ENCODE peak calls at places on chromosomes 7 and 10, in five cellular contexts. One of them, this sample, is unnamed.
A peak's percentile ranks its signal among the peaks of the same experiment; 100 is the strongest.

GRCh38 chr7:10672186-10672585 is 301.5 kb upstream of the PHF14 start:
- DNase-seq in suprapubic skin: no peak
- DNase-seq in GM12865: no peak
- DNase-seq in hepatocyte: no peak
- DNase-seq in cardiac fibroblast: no peak
- DNase-seq in this sample: no peak

GRCh38 chr7:95511716-95512260 is 26.0 kb downstream of the ASB4 start:
- DNase-seq in cardiac fibroblast: peak; percentile 85
- DNase-seq in hepatocyte: peak; percentile 84
- DNase-seq in GM12865: peak; percentile 82
- DNase-seq in suprapubic skin: peak; percentile 82
- DNase-seq in this sample: peak; percentile 83

GRCh38 chr7:115097175-115097671 is 175.3 kb downstream of the MDFIC start:
- DNase-seq in GM12865: no peak
- DNase-seq in suprapubic skin: no peak
- DNase-seq in hepatocyte: no peak
- DNase-seq in cardiac fibroblast: peak; percentile 73
- DNase-seq in this sample: no peak

GRCh38 chr7:44755698-44756627 is 7.3 kb downstream of the ZMIZ2 start:
- DNase-seq in hepatocyte: no peak
- DNase-seq in cardiac fibroblast: no peak
- DNase-seq in GM12865: no peak
- DNase-seq in suprapubic skin: no peak
- DNase-seq in this sample: no peak

GRCh38 chr7:129975309-129975708 is 22.5 kb upstream of the UBE2H start:
- DNase-seq in cardiac fibroblast: no peak
- DNase-seq in suprapubic skin: no peak
- DNase-seq in hepatocyte: no peak
- DNase-seq in GM12865: no peak
- DNase-seq in this sample: no peak

GRCh38 chr10:92732958-92733357 is 43.2 kb downstream of the HHEX start:
- DNase-seq in cardiac fibroblast: no peak
- DNase-seq in GM12865: no peak
- DNase-seq in hepatocyte: no peak
- DNase-seq in suprapubic skin: peak; percentile 50
- DNase-seq in this sample: no peak

GRCh38 chr10:90779573-90779972 is 78.3 kb downstream of the HTR7 start:
- DNase-seq in GM12865: peak; percentile 22
- DNase-seq in suprapubic skin: no peak
- DNase-seq in cardiac fibroblast: peak; percentile 50
- DNase-seq in hepatocyte: no peak
- DNase-seq in this sample: no peak

GRCh38 chr7:51090411-51090810 is 226.2 kb downstream of the COBL start:
- DNase-seq in suprapubic skin: no peak
- DNase-seq in hepatocyte: no peak
- DNase-seq in GM12865: no peak
- DNase-seq in cardiac fibroblast: peak; percentile 73
- DNase-seq in this sample: no peak

GRCh38 chr10:24234784-24235183 is 25.8 kb downstream of the KIAA1217 start:
- DNase-seq in suprapubic skin: no peak
- DNase-seq in hepatocyte: no peak
- DNase-seq in cardiac fibroblast: no peak
- DNase-seq in GM12865: no peak
- DNase-seq in this sample: no peak

GRCh38 chr7:149769915-149770314 is 3.5 kb downstream of the ZNF467 start:
- DNase-seq in cardiac fibroblast: no peak
- DNase-seq in GM12865: no peak
- DNase-seq in hepatocyte: no peak
- DNase-seq in suprapubic skin: no peak
- DNase-seq in this sample: no peak

DNA sequence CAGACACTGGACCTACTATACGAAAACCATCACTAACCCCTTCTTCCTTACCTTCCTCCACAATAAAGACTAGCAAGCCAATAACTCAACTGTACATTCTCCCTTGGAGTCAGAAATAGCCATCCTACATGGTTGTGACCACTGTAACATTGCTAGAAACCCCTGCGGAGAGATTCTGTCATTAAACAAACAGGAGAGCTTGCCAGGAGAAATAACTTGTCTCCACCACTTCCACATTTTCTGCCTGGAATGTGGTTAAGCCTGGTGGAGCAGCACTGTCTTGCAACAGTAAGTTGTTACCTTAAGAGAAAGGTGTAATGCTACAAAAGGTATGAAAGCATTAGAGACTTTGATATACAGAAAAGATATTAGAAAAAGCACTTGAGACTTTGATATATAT is 45.8 kb downstream of the THSD7A start:
- DNase-seq in hepatocyte: no peak
- DNase-seq in suprapubic skin: no peak
- DNase-seq in GM12865: no peak
- DNase-seq in cardiac fibroblast: peak; percentile 56
- DNase-seq in this sample: no peak
- TF ChIP-seq CTCF in hepatocyte: no peak
- TF ChIP-seq CTCF in suprapubic skin: no peak
- TF ChIP-seq CTCF in GM12865: no peak
- TF ChIP-seq CTCF in cardiac fibroblast: no peak
- TF ChIP-seq CTCF in this sample: no peak

GRCh38 chr10:17290226-17290625 is 62.2 kb downstream of the VIM start:
- DNase-seq in cardiac fibroblast: peak; percentile 22
- DNase-seq in hepatocyte: no peak
- DNase-seq in suprapubic skin: no peak
- DNase-seq in GM12865: peak; percentile 4
- DNase-seq in this sample: no peak
- TF ChIP-seq CTCF in cardiac fibroblast: no peak
- TF ChIP-seq CTCF in hepatocyte: peak; percentile 28
- TF ChIP-seq CTCF in suprapubic skin: no peak
- TF ChIP-seq CTCF in GM12865: no peak
- TF ChIP-seq CTCF in this sample: no peak

GRCh38 chr10:20858292-20859124 is 38.6 kb downstream of the NEBL start:
- DNase-seq in suprapubic skin: no peak
- DNase-seq in GM12865: peak; percentile 15
- DNase-seq in cardiac fibroblast: peak; percentile 73
- DNase-seq in hepatocyte: peak; percentile 41
- DNase-seq in this sample: peak; percentile 37
- TF ChIP-seq CTCF in suprapubic skin: peak; percentile 19
- TF ChIP-seq CTCF in GM12865: peak; percentile 25
- TF ChIP-seq CTCF in cardiac fibroblast: peak; percentile 28
- TF ChIP-seq CTCF in hepatocyte: peak; percentile 70
- TF ChIP-seq CTCF in this sample: peak; percentile 60

DNA sequence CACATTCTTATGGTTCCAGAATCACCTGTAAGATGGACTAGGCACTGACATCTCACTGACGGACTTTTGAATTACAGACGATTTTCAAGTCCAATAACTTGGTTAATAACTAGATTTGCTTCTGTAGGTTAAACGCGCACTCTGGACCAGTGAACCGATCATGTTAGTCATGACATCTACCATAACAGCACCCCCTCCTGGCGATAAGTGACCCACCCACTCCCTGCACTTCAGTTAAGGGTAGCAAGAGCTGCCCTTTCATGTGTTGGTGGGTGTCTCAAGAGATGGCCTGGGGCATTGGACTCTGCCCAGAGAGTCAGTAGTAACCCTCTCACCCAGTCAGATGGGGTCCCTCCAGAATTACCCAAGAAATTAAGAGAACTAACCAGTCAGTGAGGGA is 12.9 kb downstream of the GRM8 start:
- DNase-seq in hepatocyte: no peak
- DNase-seq in GM12865: peak; percentile 20
- DNase-seq in suprapubic skin: no peak
- DNase-seq in cardiac fibroblast: no peak
- DNase-seq in this sample: no peak
- TF ChIP-seq CTCF in hepatocyte: no peak
- TF ChIP-seq CTCF in GM12865: peak; percentile 46
- TF ChIP-seq CTCF in suprapubic skin: no peak
- TF ChIP-seq CTCF in cardiac fibroblast: no peak
- TF ChIP-seq CTCF in this sample: no peak

GRCh38 chr10:126783806-126784205 is 113.3 kb upstream of the C10orf90 start:
- DNase-seq in suprapubic skin: no peak
- DNase-seq in GM12865: no peak
- DNase-seq in hepatocyte: no peak
- DNase-seq in cardiac fibroblast: no peak
- DNase-seq in this sample: no peak
- TF ChIP-seq CTCF in suprapubic skin: no peak
- TF ChIP-seq CTCF in GM12865: no peak
- TF ChIP-seq CTCF in hepatocyte: no peak
- TF ChIP-seq CTCF in cardiac fibroblast: no peak
- TF ChIP-seq CTCF in this sample: no peak

DNA sequence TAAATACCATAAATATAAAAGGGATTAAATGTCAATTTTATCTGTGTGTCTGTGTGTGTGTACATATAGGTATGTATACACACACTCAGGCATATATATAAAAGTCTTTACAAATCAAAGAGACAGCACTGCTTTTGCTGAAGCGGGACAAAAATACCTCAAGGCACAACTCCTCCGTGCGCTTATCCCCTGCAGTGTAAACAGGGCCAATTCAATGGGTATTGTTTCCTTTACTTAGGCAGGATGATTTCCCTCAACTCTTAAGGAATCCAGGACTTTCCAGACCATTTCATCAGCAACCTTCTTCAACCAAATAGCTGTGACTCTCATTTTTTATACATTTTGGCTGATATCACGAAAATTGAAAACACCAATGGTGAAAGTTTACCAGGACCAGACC is 227.7 kb downstream of the CRPPA start:
- DNase-seq in cardiac fibroblast: no peak
- DNase-seq in hepatocyte: no peak
- DNase-seq in GM12865: no peak
- DNase-seq in suprapubic skin: no peak
- DNase-seq in this sample: no peak
- TF ChIP-seq CTCF in cardiac fibroblast: no peak
- TF ChIP-seq CTCF in hepatocyte: no peak
- TF ChIP-seq CTCF in GM12865: no peak
- TF ChIP-seq CTCF in suprapubic skin: no peak
- TF ChIP-seq CTCF in this sample: no peak

DNA sequence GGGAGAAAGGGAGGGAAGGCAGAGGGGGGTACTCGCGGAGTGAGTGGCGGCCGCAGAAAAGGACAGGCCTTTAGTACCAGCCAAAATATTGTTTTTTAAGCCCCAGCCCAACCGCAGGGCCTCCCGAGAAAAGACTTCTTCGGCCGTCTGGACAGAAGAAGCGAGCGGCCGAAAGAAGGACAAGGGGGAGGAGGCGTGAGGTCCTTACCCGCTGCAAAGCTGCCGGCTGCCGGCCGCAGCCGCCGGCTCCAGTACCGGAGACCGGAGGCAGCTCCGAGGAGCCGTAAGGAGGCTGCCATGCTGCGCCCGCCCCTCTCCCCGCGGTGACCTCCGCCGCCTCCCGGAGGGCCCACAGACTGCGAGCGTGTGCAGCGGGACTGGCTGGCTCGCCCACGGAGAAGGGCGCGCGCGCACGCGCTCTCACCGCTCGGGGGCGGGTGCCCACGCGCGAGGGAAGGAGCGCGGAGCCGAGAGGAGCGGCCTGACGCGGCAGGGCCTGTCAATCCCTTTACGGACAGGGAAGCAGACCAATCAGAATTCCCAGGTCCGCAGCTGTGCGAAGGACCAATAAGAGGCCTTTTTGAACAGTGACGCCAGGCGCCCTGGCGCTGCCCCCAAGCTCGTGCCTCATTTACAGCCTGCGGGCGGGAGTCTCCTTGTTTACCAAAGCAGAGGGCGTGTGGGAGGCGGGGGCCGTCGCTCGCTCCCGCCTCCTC is at the start of gene HIBADH:
- DNase-seq in GM12865: peak; percentile 99
- DNase-seq in cardiac fibroblast: peak; percentile 100
- DNase-seq in hepatocyte: peak; percentile 99
- DNase-seq in suprapubic skin: peak; percentile 99
- DNase-seq in this sample: peak; percentile 99
- TF ChIP-seq CTCF in GM12865: peak; percentile 2
- TF ChIP-seq CTCF in cardiac fibroblast: no peak
- TF ChIP-seq CTCF in hepatocyte: peak; percentile 1
- TF ChIP-seq CTCF in suprapubic skin: peak; percentile 20
- TF ChIP-seq CTCF in this sample: no peak

DNA sequence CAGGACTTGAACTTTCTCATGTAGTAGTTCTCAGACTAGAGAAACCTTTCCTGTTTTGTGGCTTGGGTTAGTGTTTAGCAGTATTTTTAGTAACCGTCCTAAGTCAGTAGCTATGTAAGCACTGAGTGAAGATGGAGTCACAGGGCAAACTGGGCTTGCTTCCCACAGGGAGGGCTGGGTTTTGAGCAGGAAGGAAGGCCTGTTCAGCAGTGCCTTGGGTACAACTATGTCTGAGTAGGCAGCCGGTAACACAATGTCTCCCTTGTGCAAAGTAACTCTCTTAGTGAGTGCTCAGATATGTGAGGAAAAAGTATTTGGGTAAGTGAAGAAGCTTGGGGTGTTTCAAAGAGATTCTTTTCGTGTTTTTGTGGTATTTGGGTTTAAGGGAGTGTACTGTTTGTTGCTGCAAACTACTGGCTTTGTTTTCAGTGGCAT is 96.4 kb downstream of the CCSER2 start:
- DNase-seq in cardiac fibroblast: peak; percentile 97
- DNase-seq in hepatocyte: peak; percentile 68
- DNase-seq in GM12865: no peak
- DNase-seq in suprapubic skin: peak; percentile 87
- DNase-seq in this sample: peak; percentile 36
- TF ChIP-seq CTCF in cardiac fibroblast: no peak
- TF ChIP-seq CTCF in hepatocyte: no peak
- TF ChIP-seq CTCF in GM12865: no peak
- TF ChIP-seq CTCF in suprapubic skin: no peak
- TF ChIP-seq CTCF in this sample: no peak

GRCh38 chr7:40232242-40232929 is 97.6 kb downstream of the SUGCT start:
- DNase-seq in suprapubic skin: no peak
- DNase-seq in cardiac fibroblast: peak; percentile 88
- DNase-seq in GM12865: peak; percentile 69
- DNase-seq in hepatocyte: peak; percentile 66
- DNase-seq in this sample: peak; percentile 73
- TF ChIP-seq CTCF in suprapubic skin: peak; percentile 24
- TF ChIP-seq CTCF in cardiac fibroblast: peak; percentile 48
- TF ChIP-seq CTCF in GM12865: peak; percentile 53
- TF ChIP-seq CTCF in hepatocyte: peak; percentile 75
- TF ChIP-seq CTCF in this sample: peak; percentile 72

This sample was measured in MM.1S.